ENCODE peak calls at places on chromosomes 6 and 20, in four cellular contexts. N, Q, O and F are unnamed samples.

GRCh38 chr6:162721404-162721687 is 6.2 kb downstream of the PRKN start:
- DNase-seq in Q (peak), O (no peak), N (no peak), F (no peak)

GRCh38 chr6:5728726-5729434 is 277.8 kb downstream of the NRN1 start:
- DNase-seq in Q (no peak), O (no peak), N (no peak), F (no peak)

GRCh38 chr6:64680446-64680845 is 1026.6 kb downstream of the EYS start:
- DNase-seq in O (no peak), Q (peak), N (no peak), F (no peak)

GRCh38 chr6:501891-502601 is 110.5 kb downstream of the IRF4 start:
- DNase-seq in N (no peak), O (no peak), Q (no peak), F (peak)

GRCh38 chr6:37980222-37980595 is 160.7 kb downstream of the ZFAND3 start:
- DNase-seq in Q (no peak), O (no peak), N (no peak), F (no peak)

GRCh38 chr6:16402501-16402900 is 164.1 kb downstream of the GMPR start:
- DNase-seq in Q (no peak), O (no peak), N (no peak), F (no peak)

GRCh38 chr6:152478377-152479010 is 158.7 kb downstream of the SYNE1 start:
- DNase-seq in O (no peak), Q (no peak), N (no peak), F (no peak)

GRCh38 chr6:39465539-39465938 is 143.0 kb upstream of the KCNK16 start:
- DNase-seq in O (no peak), Q (no peak), N (no peak), F (no peak)

GRCh38 chr6:109580519-109580918 is 97.5 kb upstream of the ZBTB24 start:
- DNase-seq in O (no peak), Q (peak), N (no peak), F (no peak)

GRCh38 chr6:64998173-64998572 is 708.9 kb downstream of the EYS start:
- DNase-seq in O (no peak), N (no peak), Q (no peak), F (no peak)

GRCh38 chr6:149934249-149935156 is 7.3 kb upstream of the ULBP2 start:
- DNase-seq in Q (peak), O (no peak), N (peak), F (no peak)

GRCh38 chr6:118963003-118963402 is 28.0 kb upstream of the MCM9 start:
- DNase-seq in O (no peak), Q (no peak), N (no peak), F (no peak)

GRCh38 chr6:105726902-105727655 is 324.2 kb upstream of the PREP start:
- DNase-seq in N (no peak), Q (no peak), O (no peak), F (no peak)

GRCh38 chr6:46888578-46888977 is 33.2 kb downstream of the ADGRF5 start:
- DNase-seq in N (no peak), O (no peak), Q (no peak), F (no peak)

GRCh38 chr6:134003542-134003951 is 48.9 kb downstream of the SLC2A12 start:
- DNase-seq in Q (no peak), N (no peak), O (no peak), F (no peak)

GRCh38 chr6:11912420-11912819 is 99.7 kb upstream of the HIVEP1 start:
- DNase-seq in N (no peak), Q (peak), O (no peak), F (no peak)

GRCh38 chr6:156154896-156155295 is 622.3 kb upstream of the ARID1B start:
- DNase-seq in N (no peak), O (no peak), Q (no peak), F (no peak)

GRCh38 chr20:17403496-17403895 is 127.7 kb downstream of the BFSP1 start:
- DNase-seq in N (no peak), O (no peak), Q (no peak), F (no peak)

GRCh38 chr6:42714098-42714761 is 8.2 kb downstream of the PRPH2 start:
- DNase-seq in Q (no peak), O (no peak), N (no peak), F (no peak)

GRCh38 chr20:8721098-8721497 is 347.8 kb upstream of the PLCB4 start:
- DNase-seq in N (no peak), O (no peak), Q (peak), F (no peak)

GRCh38 chr6:160102956-160103824 is 18.4 kb upstream of the SLC22A1 start:
- DNase-seq in N (peak), Q (peak), O (no peak), F (no peak)
- TF ChIP-seq TAF1 in N (no peak), Q (no peak), O (no peak), F (no peak)

GRCh38 chr20:49283703-49284625 is 6.1 kb upstream of the ZNFX1 start:
- DNase-seq in N (no peak), O (no peak), Q (peak), F (no peak)

GRCh38 chr20:49285813-49286494 is 8.1 kb upstream of the ZNFX1 start:
- DNase-seq in N (no peak), O (no peak), Q (no peak), F (no peak)

GRCh38 chr20:49286689-49287551 is 9.1 kb upstream of the ZNFX1 start:
- DNase-seq in N (no peak), O (no peak), Q (peak), F (no peak)

GRCh38 chr20:49284818-49285217 is 7.0 kb upstream of the ZNFX1 start:
- DNase-seq in N (no peak), O (no peak), Q (no peak), F (no peak)

GRCh38 chr20:49285233-49285668 is 7.4 kb upstream of the ZNFX1 start:
- DNase-seq in O (no peak), N (no peak), Q (no peak), F (no peak)
- TF ChIP-seq POLR2AphosphoS5 in O (no peak), N (no peak), Q (no peak), F (peak)

DNA sequence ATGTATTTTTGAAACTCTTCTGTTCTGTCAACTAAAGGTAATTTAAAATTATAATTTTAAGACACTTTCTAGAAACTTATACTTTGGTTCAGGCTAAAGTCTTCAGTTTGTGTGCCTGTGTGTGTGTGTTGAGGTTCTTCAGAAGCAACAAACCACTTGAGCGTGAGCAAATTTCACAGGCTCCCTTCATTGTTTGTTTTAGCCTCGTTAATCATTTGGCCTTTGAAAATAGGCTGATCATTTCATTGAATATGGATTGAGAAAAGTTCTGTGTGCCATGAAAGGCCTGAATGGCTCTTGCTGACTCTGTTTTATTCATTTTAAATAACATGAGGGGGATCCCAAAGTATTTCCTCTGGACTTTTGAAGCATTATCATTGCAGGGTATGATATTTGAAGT is 420.1 kb downstream of the CDKAL1 start:
- DNase-seq in Q (no peak), O (no peak), N (no peak), F (no peak)
- TF ChIP-seq TAF1 in Q (no peak), O (no peak), N (no peak), F (no peak)

GRCh38 chr20:34388678-34389077 is 25.6 kb downstream of the ITCH start:
- DNase-seq in Q (no peak), N (no peak), O (no peak), F (no peak)

GRCh38 chr20:34385464-34385863 is 22.4 kb downstream of the ITCH start:
- DNase-seq in N (no peak), O (no peak), Q (no peak), F (no peak)

GRCh38 chr20:34389206-34389953 is 26.3 kb downstream of the ITCH start:
- DNase-seq in O (no peak), N (no peak), Q (peak), F (no peak)

GRCh38 chr20:34388000-34388399 is 24.9 kb downstream of the ITCH start:
- DNase-seq in Q (no peak), N (no peak), O (no peak), F (no peak)

GRCh38 chr20:34390769-34391447 is 27.8 kb downstream of the ITCH start:
- DNase-seq in Q (peak), N (no peak), O (no peak), F (no peak)
- TF ChIP-seq POLR2AphosphoS5 in Q (no peak), N (no peak), O (no peak), F (no peak)

GRCh38 chr6:34595332-34596090 is 39.4 kb upstream of the SPDEF start:
- DNase-seq in N (no peak), O (no peak), Q (no peak), F (no peak)
- TF ChIP-seq TAF1 in N (no peak), O (no peak), Q (no peak), F (no peak)

DNA sequence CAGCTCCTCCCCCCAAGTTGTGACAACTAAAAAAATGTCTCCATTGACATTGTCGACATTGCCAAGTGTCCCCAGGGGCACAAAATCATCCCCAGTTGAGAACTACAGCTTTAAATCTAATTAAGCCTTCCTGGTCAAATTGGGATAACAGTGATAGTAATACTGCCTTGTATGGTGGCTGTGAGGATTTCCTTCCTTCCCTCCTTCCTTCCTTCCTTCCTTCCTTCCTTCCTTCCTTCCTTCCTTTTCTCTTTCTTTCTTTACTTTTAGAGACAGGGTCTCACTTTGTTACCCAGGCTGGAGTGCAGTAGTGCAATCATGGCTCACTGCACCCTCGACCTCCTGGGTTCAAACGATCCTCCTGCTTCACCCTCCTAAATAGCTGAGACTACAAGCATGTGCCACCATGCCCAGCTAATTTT is 29.5 kb upstream of the ARFGEF2 start:
- DNase-seq in O (no peak), Q (no peak), N (no peak), F (no peak)
- TF ChIP-seq POLR2AphosphoS5 in O (no peak), Q (no peak), N (no peak), F (no peak)

DNA sequence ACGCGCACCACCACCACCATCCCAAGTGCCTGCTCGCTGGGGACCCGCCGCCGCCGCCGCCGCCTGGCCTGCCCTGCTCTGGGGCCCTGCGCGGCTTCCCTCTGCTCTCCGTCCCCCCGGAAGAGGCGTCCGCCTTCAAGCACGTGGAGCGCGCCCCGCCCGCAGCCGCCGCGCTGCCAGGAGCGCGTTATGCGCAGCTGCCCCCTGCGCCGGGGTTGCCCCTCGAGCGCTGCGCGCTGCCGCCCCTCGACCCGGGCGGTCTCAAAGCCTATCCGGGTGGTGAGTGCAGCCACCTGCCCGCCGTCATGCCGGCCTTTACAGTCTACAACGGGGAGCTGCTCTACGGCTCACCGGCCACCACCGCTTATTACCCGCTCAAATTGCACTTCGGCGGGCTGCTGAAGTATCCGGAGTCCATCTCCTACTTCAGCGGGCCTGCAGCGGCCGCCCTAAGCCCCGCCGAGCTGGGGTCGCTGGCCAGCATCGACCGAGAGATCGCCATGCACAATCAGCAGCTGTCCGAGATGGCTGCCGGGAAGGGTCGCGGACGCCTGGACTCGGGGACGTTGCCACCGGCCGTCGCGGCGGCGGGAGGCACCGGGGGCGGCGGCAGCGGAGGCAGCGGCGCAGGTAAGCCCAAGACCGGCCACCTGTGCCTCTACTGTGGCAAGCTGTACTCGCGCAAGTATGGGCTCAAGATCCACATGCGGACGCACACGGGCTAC is 7.2 kb downstream of the PRDM13 start:
- DNase-seq in O (peak), Q (no peak), N (peak), F (peak)
- TF ChIP-seq TAF1 in O (no peak), Q (no peak), N (no peak), F (no peak)

GRCh38 chr6:132404330-132404729 is 3.1 kb upstream of the MOXD1 start:
- DNase-seq in N (no peak), O (no peak), Q (no peak), F (no peak)

GRCh38 chr6:132401120-132401940 is at the start of gene MOXD1:
- DNase-seq in O (peak), N (peak), Q (peak), F (peak)

GRCh38 chr6:132399376-132400074 is 1.8 kb downstream of the MOXD1 start:
- DNase-seq in O (no peak), N (no peak), Q (no peak), F (no peak)

GRCh38 chr6:132400641-132401119 is 595 bp downstream of the MOXD1 start:
- DNase-seq in O (no peak), Q (no peak), N (peak), F (no peak)

GRCh38 chr6:132401941-132402275 is 633 bp upstream of the MOXD1 start:
- DNase-seq in Q (no peak), O (no peak), N (peak), F (no peak)
- TF ChIP-seq POLR2AphosphoS5 in Q (no peak), O (no peak), N (peak), F (no peak)